ENCODE peak calls at places on chromosomes 6 and 20, in ten cellular contexts. One of them, this sample, is unnamed.

GRCh38 chr20:401682-402495 is 6.2 kb upstream of the RBCK1 start:
- DNase-seq in fibroblast of lung: peak; percentile 48
- DNase-seq in OCI-LY7: peak; percentile 74
- DNase-seq in transverse colon: peak; percentile 17
- DNase-seq in breast epithelium: no peak
- DNase-seq in right lobe of liver: no peak
- DNase-seq in H9: no peak
- DNase-seq in pancreas: no peak
- DNase-seq in cardiac muscle cell: no peak
- DNase-seq in tibial artery: no peak
- DNase-seq in this sample: peak; percentile 47

GRCh38 chr20:36574278-36575065 is 1.1 kb downstream of the TGIF2 start:
- DNase-seq in cardiac muscle cell: peak; percentile 75
- DNase-seq in H9: peak; percentile 55
- DNase-seq in pancreas: peak; percentile 79
- DNase-seq in OCI-LY7: peak; percentile 58
- DNase-seq in fibroblast of lung: peak; percentile 59
- DNase-seq in right lobe of liver: peak; percentile 73
- DNase-seq in transverse colon: peak; percentile 68
- DNase-seq in tibial artery: peak; percentile 42
- DNase-seq in breast epithelium: peak; percentile 45
- DNase-seq in this sample: peak; percentile 67

GRCh38 chr6:32982084-32982701 is 13.8 kb downstream of the BRD2 start:
- DNase-seq in cardiac muscle cell: no peak
- DNase-seq in right lobe of liver: no peak
- DNase-seq in fibroblast of lung: no peak
- DNase-seq in breast epithelium: no peak
- DNase-seq in tibial artery: no peak
- DNase-seq in transverse colon: no peak
- DNase-seq in H9: no peak
- DNase-seq in pancreas: no peak
- DNase-seq in OCI-LY7: peak; percentile 52
- DNase-seq in this sample: no peak

GRCh38 chr6:113995632-113996031 is 24.7 kb upstream of the HDAC2 start:
- DNase-seq in right lobe of liver: no peak
- DNase-seq in tibial artery: no peak
- DNase-seq in cardiac muscle cell: peak; percentile 71
- DNase-seq in fibroblast of lung: peak; percentile 99
- DNase-seq in breast epithelium: no peak
- DNase-seq in transverse colon: peak; percentile 27
- DNase-seq in H9: peak; percentile 54
- DNase-seq in OCI-LY7: no peak
- DNase-seq in pancreas: no peak
- DNase-seq in this sample: peak; percentile 53

GRCh38 chr6:31412506-31412905 is 9.1 kb downstream of the MICA start:
- DNase-seq in transverse colon: no peak
- DNase-seq in H9: no peak
- DNase-seq in cardiac muscle cell: no peak
- DNase-seq in pancreas: no peak
- DNase-seq in fibroblast of lung: no peak
- DNase-seq in right lobe of liver: no peak
- DNase-seq in tibial artery: no peak
- DNase-seq in OCI-LY7: no peak
- DNase-seq in breast epithelium: no peak
- DNase-seq in this sample: no peak

GRCh38 chr6:21615504-21615903 is 22.0 kb downstream of the SOX4 start:
- DNase-seq in pancreas: no peak
- DNase-seq in OCI-LY7: no peak
- DNase-seq in transverse colon: no peak
- DNase-seq in right lobe of liver: no peak
- DNase-seq in fibroblast of lung: peak; percentile 59
- DNase-seq in tibial artery: no peak
- DNase-seq in breast epithelium: no peak
- DNase-seq in cardiac muscle cell: no peak
- DNase-seq in H9: no peak
- DNase-seq in this sample: no peak

GRCh38 chr6:131004387-131004755 is 58.7 kb downstream of the EPB41L2 start:
- DNase-seq in breast epithelium: no peak
- DNase-seq in cardiac muscle cell: no peak
- DNase-seq in pancreas: no peak
- DNase-seq in fibroblast of lung: no peak
- DNase-seq in tibial artery: no peak
- DNase-seq in OCI-LY7: no peak
- DNase-seq in right lobe of liver: no peak
- DNase-seq in transverse colon: no peak
- DNase-seq in H9: no peak
- DNase-seq in this sample: no peak

GRCh38 chr20:4161447-4162251 is 146.3 kb upstream of the RNF24 start:
- DNase-seq in H9: no peak
- DNase-seq in cardiac muscle cell: no peak
- DNase-seq in fibroblast of lung: peak; percentile 24
- DNase-seq in OCI-LY7: peak; percentile 52
- DNase-seq in right lobe of liver: no peak
- DNase-seq in pancreas: peak; percentile 85
- DNase-seq in transverse colon: peak; percentile 83
- DNase-seq in breast epithelium: peak; percentile 40
- DNase-seq in tibial artery: no peak
- DNase-seq in this sample: peak; percentile 90

GRCh38 chr6:71194730-71195129 is 93.9 kb upstream of the OGFRL1 start:
- DNase-seq in H9: no peak
- DNase-seq in fibroblast of lung: peak; percentile 85
- DNase-seq in OCI-LY7: no peak
- DNase-seq in pancreas: no peak
- DNase-seq in transverse colon: no peak
- DNase-seq in tibial artery: no peak
- DNase-seq in breast epithelium: no peak
- DNase-seq in cardiac muscle cell: no peak
- DNase-seq in right lobe of liver: no peak
- DNase-seq in this sample: no peak

GRCh38 chr6:7628479-7628878 is 38.5 kb downstream of the SNRNP48 start:
- DNase-seq in breast epithelium: no peak
- DNase-seq in tibial artery: no peak
- DNase-seq in H9: no peak
- DNase-seq in cardiac muscle cell: no peak
- DNase-seq in fibroblast of lung: peak; percentile 51
- DNase-seq in OCI-LY7: no peak
- DNase-seq in right lobe of liver: no peak
- DNase-seq in transverse colon: no peak
- DNase-seq in pancreas: no peak
- DNase-seq in this sample: no peak

GRCh38 chr6:118892248-118893094 is 1.5 kb upstream of the ASF1A start:
- DNase-seq in OCI-LY7: peak; percentile 45
- DNase-seq in cardiac muscle cell: no peak
- DNase-seq in tibial artery: no peak
- DNase-seq in right lobe of liver: no peak
- DNase-seq in transverse colon: no peak
- DNase-seq in breast epithelium: no peak
- DNase-seq in pancreas: no peak
- DNase-seq in fibroblast of lung: peak; percentile 44
- DNase-seq in H9: no peak
- DNase-seq in this sample: no peak

GRCh38 chr6:38179300-38179699 is 359.8 kb downstream of the ZFAND3 start:
- DNase-seq in right lobe of liver: no peak
- DNase-seq in H9: peak; percentile 36
- DNase-seq in fibroblast of lung: no peak
- DNase-seq in breast epithelium: no peak
- DNase-seq in cardiac muscle cell: no peak
- DNase-seq in transverse colon: no peak
- DNase-seq in OCI-LY7: no peak
- DNase-seq in tibial artery: peak; percentile 15
- DNase-seq in pancreas: no peak
- DNase-seq in this sample: no peak

GRCh38 chr20:15654208-15654649 is 919.0 kb downstream of the KIF16B start:
- DNase-seq in pancreas: no peak
- DNase-seq in tibial artery: no peak
- DNase-seq in breast epithelium: no peak
- DNase-seq in transverse colon: peak; percentile 32
- DNase-seq in right lobe of liver: no peak
- DNase-seq in H9: peak; percentile 80
- DNase-seq in cardiac muscle cell: peak; percentile 75
- DNase-seq in OCI-LY7: peak; percentile 62
- DNase-seq in fibroblast of lung: peak; percentile 11
- DNase-seq in this sample: no peak

GRCh38 chr20:25408170-25408547 is 686 bp downstream of the GINS1 start:
- DNase-seq in tibial artery: no peak
- DNase-seq in pancreas: no peak
- DNase-seq in cardiac muscle cell: no peak
- DNase-seq in right lobe of liver: no peak
- DNase-seq in fibroblast of lung: no peak
- DNase-seq in breast epithelium: no peak
- DNase-seq in OCI-LY7: no peak
- DNase-seq in H9: no peak
- DNase-seq in transverse colon: no peak
- DNase-seq in this sample: no peak

GRCh38 chr20:61176874-61177273 is 75.2 kb upstream of the CDH4 start:
- DNase-seq in breast epithelium: no peak
- DNase-seq in OCI-LY7: no peak
- DNase-seq in pancreas: no peak
- DNase-seq in fibroblast of lung: no peak
- DNase-seq in transverse colon: no peak
- DNase-seq in H9: no peak
- DNase-seq in cardiac muscle cell: no peak
- DNase-seq in right lobe of liver: no peak
- DNase-seq in tibial artery: no peak
- DNase-seq in this sample: no peak

GRCh38 chr6:163457637-163458561 is 43.4 kb downstream of the QKI start:
- DNase-seq in cardiac muscle cell: peak; percentile 44
- DNase-seq in H9: no peak
- DNase-seq in pancreas: no peak
- DNase-seq in transverse colon: peak; percentile 11
- DNase-seq in fibroblast of lung: peak; percentile 97
- DNase-seq in breast epithelium: no peak
- DNase-seq in tibial artery: peak; percentile 44
- DNase-seq in right lobe of liver: no peak
- DNase-seq in OCI-LY7: no peak
- DNase-seq in this sample: no peak

GRCh38 chr6:63502165-63502564 is 70.1 kb upstream of the LOC128125822 start:
- DNase-seq in fibroblast of lung: no peak
- DNase-seq in tibial artery: no peak
- DNase-seq in right lobe of liver: no peak
- DNase-seq in pancreas: no peak
- DNase-seq in breast epithelium: no peak
- DNase-seq in OCI-LY7: no peak
- DNase-seq in cardiac muscle cell: no peak
- DNase-seq in transverse colon: no peak
- DNase-seq in H9: no peak
- DNase-seq in this sample: no peak
- TF ChIP-seq CTCF in fibroblast of lung: no peak
- TF ChIP-seq CTCF in tibial artery: no peak
- TF ChIP-seq CTCF in right lobe of liver: no peak
- TF ChIP-seq CTCF in pancreas: no peak
- TF ChIP-seq CTCF in breast epithelium: no peak
- TF ChIP-seq CTCF in OCI-LY7: no peak
- TF ChIP-seq CTCF in cardiac muscle cell: no peak
- TF ChIP-seq CTCF in transverse colon: no peak
- TF ChIP-seq CTCF in H9: no peak
- TF ChIP-seq CTCF in this sample: no peak

DNA sequence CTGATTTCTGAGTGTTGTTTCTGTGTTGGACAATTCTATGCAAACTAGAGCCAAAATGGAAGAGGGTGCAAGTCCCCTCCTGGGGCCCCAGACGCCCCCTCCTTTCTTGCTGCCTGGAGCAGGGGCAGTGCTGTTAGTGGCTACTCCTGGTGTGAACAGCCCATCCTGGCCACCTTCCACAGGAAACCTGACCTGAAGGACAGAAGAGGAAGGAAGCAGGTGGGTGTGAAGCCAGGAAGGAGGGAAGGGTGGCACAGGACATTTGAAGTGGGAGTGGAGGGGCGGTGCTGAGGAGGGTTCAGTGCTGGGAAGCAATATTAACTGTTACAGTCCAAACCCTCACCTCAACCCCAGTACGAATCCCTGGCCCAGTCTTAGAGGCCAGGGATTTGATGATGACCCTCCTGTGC is 725 bp downstream of the PRICKLE4 start:
- DNase-seq in transverse colon: peak; percentile 63
- DNase-seq in fibroblast of lung: no peak
- DNase-seq in H9: no peak
- DNase-seq in breast epithelium: no peak
- DNase-seq in OCI-LY7: no peak
- DNase-seq in cardiac muscle cell: no peak
- DNase-seq in pancreas: peak; percentile 60
- DNase-seq in tibial artery: no peak
- DNase-seq in right lobe of liver: no peak
- DNase-seq in this sample: peak; percentile 57
- H3K4me1 ChIP-seq in transverse colon: peaks cover 20% of the 10 kb centered on the region
- H3K4me1 ChIP-seq in fibroblast of lung: peaks cover 7% of the 10 kb centered on the region
- H3K4me1 ChIP-seq in H9: no peaks in the 10 kb centered on the region
- H3K4me1 ChIP-seq in breast epithelium: peaks cover 5% of the 10 kb centered on the region
- H3K4me1 ChIP-seq in OCI-LY7: peaks cover 40% of the 10 kb centered on the region
- H3K4me1 ChIP-seq in cardiac muscle cell: peaks cover 26% of the 10 kb centered on the region
- H3K4me1 ChIP-seq in pancreas: peaks cover 12% of the 10 kb centered on the region
- H3K4me1 ChIP-seq in tibial artery: peaks cover 26% of the 10 kb centered on the region
- H3K4me1 ChIP-seq in right lobe of liver: no peaks in the 10 kb centered on the region
- H3K4me1 ChIP-seq in this sample: peaks cover 29% of the 10 kb centered on the region

DNA sequence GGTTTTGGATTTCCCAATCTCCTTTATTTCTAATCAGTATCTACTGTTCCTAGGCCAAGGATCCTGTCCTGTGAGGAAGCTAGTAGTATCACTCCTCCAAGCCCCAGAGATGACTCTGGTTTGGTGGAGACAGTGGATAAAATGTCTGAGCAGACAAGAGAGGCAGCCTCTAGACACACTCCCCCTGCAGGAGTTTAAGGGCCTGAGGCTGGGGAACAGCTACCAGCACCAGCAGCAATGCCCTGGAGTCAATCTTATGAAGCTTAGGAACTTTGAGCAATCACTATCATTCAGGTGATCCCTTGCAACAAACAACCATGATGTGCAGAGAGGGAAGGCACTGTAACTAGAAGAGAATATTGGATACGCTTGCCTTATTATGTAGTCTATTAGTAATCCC is 384.7 kb upstream of the ID4 start:
- DNase-seq in cardiac muscle cell: peak; percentile 37
- DNase-seq in pancreas: no peak
- DNase-seq in transverse colon: no peak
- DNase-seq in H9: peak; percentile 59
- DNase-seq in right lobe of liver: no peak
- DNase-seq in OCI-LY7: no peak
- DNase-seq in tibial artery: no peak
- DNase-seq in fibroblast of lung: no peak
- DNase-seq in breast epithelium: no peak
- DNase-seq in this sample: no peak
- TF ChIP-seq CTCF in cardiac muscle cell: no peak
- TF ChIP-seq CTCF in pancreas: no peak
- TF ChIP-seq CTCF in transverse colon: no peak
- TF ChIP-seq CTCF in H9: peak; percentile 58
- TF ChIP-seq CTCF in right lobe of liver: no peak
- TF ChIP-seq CTCF in OCI-LY7: no peak
- TF ChIP-seq CTCF in tibial artery: no peak
- TF ChIP-seq CTCF in fibroblast of lung: no peak
- TF ChIP-seq CTCF in breast epithelium: no peak
- TF ChIP-seq CTCF in this sample: no peak

DNA sequence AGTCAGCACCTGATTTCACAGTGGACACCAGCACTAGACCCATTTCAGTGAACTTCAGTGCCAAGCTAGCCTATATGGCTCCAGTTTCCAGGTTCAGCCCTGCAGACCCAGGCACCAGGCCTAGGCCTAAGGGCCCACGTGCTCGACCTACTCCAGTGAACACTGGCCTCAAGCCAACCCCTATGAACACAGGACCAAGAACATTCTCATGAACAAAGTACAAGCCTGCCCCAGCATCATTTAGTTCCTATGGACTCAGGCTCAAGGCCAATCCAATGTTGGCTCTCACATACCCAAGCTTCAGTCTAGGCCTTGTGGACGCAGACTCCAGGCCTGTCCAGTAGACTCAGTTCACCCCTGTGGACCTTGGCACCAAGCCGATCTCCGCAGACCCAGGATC is 385.5 kb downstream of the DHX35 start:
- DNase-seq in fibroblast of lung: no peak
- DNase-seq in OCI-LY7: no peak
- DNase-seq in transverse colon: no peak
- DNase-seq in pancreas: no peak
- DNase-seq in cardiac muscle cell: no peak
- DNase-seq in breast epithelium: no peak
- DNase-seq in tibial artery: no peak
- DNase-seq in H9: no peak
- DNase-seq in right lobe of liver: no peak
- DNase-seq in this sample: no peak
- H3K4me1 ChIP-seq in fibroblast of lung: no peaks in the 10 kb centered on the region
- H3K4me1 ChIP-seq in OCI-LY7: no peaks in the 10 kb centered on the region
- H3K4me1 ChIP-seq in transverse colon: no peaks in the 10 kb centered on the region
- H3K4me1 ChIP-seq in pancreas: no peaks in the 10 kb centered on the region
- H3K4me1 ChIP-seq in cardiac muscle cell: no peaks in the 10 kb centered on the region
- H3K4me1 ChIP-seq in breast epithelium: no peaks in the 10 kb centered on the region
- H3K4me1 ChIP-seq in tibial artery: no peaks in the 10 kb centered on the region
- H3K4me1 ChIP-seq in H9: no peaks in the 10 kb centered on the region
- H3K4me1 ChIP-seq in right lobe of liver: no peaks in the 10 kb centered on the region
- H3K4me1 ChIP-seq in this sample: no peaks in the 10 kb centered on the region

This sample was measured in mucosa of descending colon.